ENCODE peak calls at places on chromosomes 2 and 18, in five cellular contexts. P is stomach; W is effector memory CD4-positive, alpha-beta T cell; X is right cardiac atrium; E is Panc1. A is an unnamed sample. For H3K4me1, the result is how much of the 10 kb centered on the place peaks cover.

GRCh38 chr2:241064008-241064801 is 37.9 kb downstream of the MTERF4 start:
- DNase-seq in X (peak), P (peak), W (no peak), E (no peak), A (peak)

GRCh38 chr18:45464619-45465018 is 150.7 kb upstream of the SLC14A2 start:
- DNase-seq in P (no peak), E (no peak), W (no peak), X (peak), A (no peak)

GRCh38 chr2:230930928-230931555 is 6.0 kb upstream of the GPR55 start:
- DNase-seq in E (no peak), P (peak), W (no peak), X (no peak), A (no peak)

GRCh38 chr2:61029533-61029932 is 11.5 kb upstream of the PUS10 start:
- DNase-seq in P (no peak), E (no peak), W (no peak), X (no peak), A (no peak)

GRCh38 chr2:171669121-171669520 is 18.1 kb upstream of the DYNC1I2 start:
- DNase-seq in P (no peak), W (no peak), X (no peak), E (no peak), A (no peak)

GRCh38 chr18:68448736-68449135 is 266.2 kb downstream of the TMX3 start:
- DNase-seq in P (no peak), W (no peak), X (no peak), E (no peak), A (no peak)

GRCh38 chr18:13313006-13313661 is 94.6 kb downstream of the LDLRAD4 start:
- DNase-seq in E (no peak), P (peak), X (no peak), W (no peak), A (peak)

GRCh38 chr2:182020319-182021055 is 34.8 kb downstream of the PPP1R1C start:
- DNase-seq in E (no peak), X (no peak), P (no peak), W (no peak), A (no peak)

GRCh38 chr2:3294066-3294465 is 83.6 kb downstream of the EIPR1 start:
- DNase-seq in X (no peak), P (peak), W (no peak), E (no peak), A (no peak)

DNA sequence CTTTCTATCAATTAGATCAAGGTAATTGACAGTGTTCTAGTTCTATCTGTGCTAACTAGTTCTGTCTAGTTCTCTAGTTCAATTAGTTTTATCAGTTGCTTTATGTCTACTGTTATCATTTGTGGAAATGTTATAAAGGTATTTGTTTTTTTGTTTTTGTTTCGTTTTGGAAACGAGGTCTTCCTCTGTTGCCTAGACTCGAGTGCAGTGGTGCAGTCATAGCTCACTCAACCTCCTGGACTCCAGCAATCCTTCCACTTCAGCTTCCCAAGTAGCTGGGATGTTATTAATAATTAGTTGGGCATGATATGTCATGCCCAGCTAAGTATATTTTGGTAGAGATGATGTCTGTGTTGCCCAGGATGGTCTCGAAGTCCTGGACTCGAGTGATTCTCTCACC is 1682.8 kb upstream of the LRRTM1 start:
- DNase-seq in E (no peak), W (no peak), P (no peak), X (no peak), A (no peak)
- H3K27ac ChIP-seq in E (no peak), W (no peak), P (no peak), X (no peak), A (no peak)

DNA sequence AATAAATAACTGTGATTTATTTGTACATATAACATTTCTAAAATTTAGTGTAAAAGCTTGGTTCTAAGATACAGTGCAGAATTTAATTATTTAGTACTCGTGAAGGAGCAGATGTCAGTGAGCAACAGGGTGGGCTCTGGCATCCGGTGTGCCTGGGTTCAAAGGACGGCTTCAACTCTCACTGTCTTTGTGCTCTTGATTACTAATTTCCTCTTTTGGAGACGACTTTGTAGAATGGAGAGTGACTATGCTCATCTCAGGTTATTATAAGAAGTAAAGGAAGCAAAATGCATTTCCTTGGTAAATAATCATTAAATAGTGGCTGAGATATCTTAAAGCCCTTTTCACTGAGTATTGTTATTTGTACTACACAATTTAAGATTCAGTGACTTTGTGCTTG is 271.7 kb downstream of the ASXL3 start:
- DNase-seq in P (no peak), X (no peak), E (no peak), W (no peak), A (no peak)
- H3K4me1 ChIP-seq in P (under half), X (under half), E (under half), W (under half), A (under half)

GRCh38 chr2:32901313-32901712 is 45.4 kb upstream of the LTBP1 start:
- DNase-seq in X (no peak), E (no peak), W (no peak), P (no peak), A (no peak)

GRCh38 chr2:32904711-32905110 is 42.0 kb upstream of the LTBP1 start:
- DNase-seq in P (no peak), X (no peak), E (no peak), W (no peak), A (no peak)

GRCh38 chr2:32902986-32903385 is 43.8 kb upstream of the LTBP1 start:
- DNase-seq in E (no peak), W (no peak), X (no peak), P (no peak), A (no peak)

GRCh38 chr2:32902174-32902573 is 44.6 kb upstream of the LTBP1 start:
- DNase-seq in E (no peak), P (no peak), W (no peak), X (no peak), A (no peak)

DNA sequence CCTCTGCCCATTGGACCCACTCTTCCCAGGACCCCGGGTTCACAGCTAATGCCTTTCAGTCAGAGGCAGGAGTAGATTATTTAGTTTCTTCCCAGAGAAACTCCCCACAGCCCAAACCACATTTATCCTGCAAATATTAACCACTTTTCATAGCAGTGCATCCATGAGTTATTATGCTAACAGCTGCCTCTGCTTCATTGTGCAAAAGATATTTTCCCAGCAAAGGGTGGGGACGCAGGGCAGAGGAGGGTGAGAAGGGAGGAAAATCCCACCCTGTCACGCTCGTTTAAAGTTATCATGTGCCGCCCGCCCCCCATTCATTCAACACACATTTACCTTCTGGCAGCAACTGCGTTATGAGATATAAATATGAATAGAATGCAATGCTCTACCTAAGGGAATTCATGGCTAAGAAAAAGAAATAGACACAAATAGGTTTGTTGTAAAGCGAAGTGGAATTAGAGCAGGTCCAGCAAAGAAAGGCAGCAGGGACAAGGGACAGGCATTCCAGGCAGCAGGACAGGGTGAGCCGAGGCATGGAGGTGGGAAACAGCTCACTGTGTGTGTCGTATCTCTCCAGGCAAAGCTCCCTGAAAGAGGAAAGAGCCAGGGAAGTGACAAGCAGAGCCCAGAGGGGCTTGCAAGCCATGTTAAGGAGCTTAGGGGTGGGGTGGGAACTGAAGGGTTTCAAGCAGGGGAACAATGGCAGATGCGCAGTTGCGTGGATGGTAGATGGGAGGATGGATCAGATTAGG is 46.3 kb upstream of the LTBP1 start:
- DNase-seq in W (no peak), E (no peak), P (no peak), X (no peak), A (no peak)
- H3K4me3 ChIP-seq in W (no peak), E (no peak), P (no peak), X (no peak), A (no peak)

GRCh38 chr2:12389354-12390045 is 327.2 kb upstream of the TRIB2 start:
- DNase-seq in W (no peak), X (no peak), E (no peak), P (no peak), A (no peak)
- H3K27ac ChIP-seq in W (no peak), X (no peak), E (no peak), P (no peak), A (no peak)

GRCh38 chr18:57433492-57434176 is 1.5 kb upstream of the ONECUT2 start:
- DNase-seq in P (no peak), W (no peak), X (no peak), E (no peak), A (no peak)

GRCh38 chr18:57432118-57432517 is 3.1 kb upstream of the ONECUT2 start:
- DNase-seq in W (no peak), P (no peak), X (no peak), E (no peak), A (no peak)

GRCh38 chr18:57434177-57434535 is 1.0 kb upstream of the ONECUT2 start:
- DNase-seq in W (no peak), E (no peak), X (no peak), P (no peak), A (no peak)

GRCh38 chr18:57431512-57432080 is 3.6 kb upstream of the ONECUT2 start:
- DNase-seq in P (no peak), X (no peak), E (no peak), W (no peak), A (no peak)

DNA sequence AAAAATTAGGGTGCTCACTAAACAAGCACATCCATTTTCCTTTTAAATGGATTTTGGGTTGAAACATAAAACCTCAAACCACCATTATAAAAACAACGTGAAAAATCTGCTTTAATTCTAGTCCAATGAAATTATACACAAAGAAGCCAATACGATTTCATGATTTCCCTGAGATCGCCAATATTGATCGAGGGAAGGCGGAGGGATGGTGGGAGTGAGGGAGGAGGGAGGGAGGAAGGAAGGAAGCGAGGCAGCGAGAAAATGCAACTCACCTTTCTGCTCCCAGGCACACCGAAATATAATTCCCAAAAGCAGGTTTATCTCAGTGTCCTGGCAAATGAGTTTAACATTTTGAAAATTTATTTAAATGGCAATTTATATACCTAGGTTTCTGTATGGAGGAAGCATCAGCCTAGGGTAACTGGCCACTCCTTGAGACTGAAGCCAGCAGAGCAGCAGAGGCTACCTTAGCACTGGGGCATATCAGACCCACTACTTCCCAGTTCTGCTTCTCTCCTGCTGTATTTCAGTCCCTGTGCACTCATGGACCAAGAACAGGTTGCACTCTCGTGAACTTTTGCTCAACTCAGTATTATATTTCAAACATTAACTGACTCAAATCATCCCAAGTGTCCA is 2.3 kb upstream of the ONECUT2 start:
- DNase-seq in P (no peak), W (no peak), E (no peak), X (no peak), A (no peak)
- H3K4me1 ChIP-seq in P (half or more), W (under half), E (under half), X (under half), A (under half)

GRCh38 chr2:25275575-25275965 is 66.2 kb downstream of the DNMT3A start:
- DNase-seq in E (no peak), W (no peak), P (no peak), X (no peak), A (no peak)

GRCh38 chr2:25279091-25279651 is 62.6 kb downstream of the DNMT3A start:
- DNase-seq in E (no peak), P (peak), W (no peak), X (peak), A (no peak)

GRCh38 chr2:25273985-25274550 is 67.7 kb downstream of the DNMT3A start:
- DNase-seq in P (no peak), W (no peak), E (no peak), X (no peak), A (no peak)

GRCh38 chr2:25274868-25275574 is 66.7 kb downstream of the DNMT3A start:
- DNase-seq in X (peak), P (no peak), W (peak), E (no peak), A (no peak)

GRCh38 chr2:25276569-25277465 is 64.9 kb downstream of the DNMT3A start:
- DNase-seq in E (no peak), W (peak), X (peak), P (peak), A (peak)
- H3K4me3 ChIP-seq in E (no peak), W (peak), X (peak), P (peak), A (peak)

GRCh38 chr2:127671557-127672302 is 3.6 kb downstream of the LIMS2 start:
- DNase-seq in X (peak), P (peak), W (no peak), E (no peak), A (no peak)
- H3K27ac ChIP-seq in X (peak), P (peak), W (no peak), E (no peak), A (no peak)

GRCh38 chr2:120783371-120783791 is 47.7 kb downstream of the GLI2 start:
- DNase-seq in X (peak), E (no peak), W (no peak), P (peak), A (no peak)
- H3K4me1 ChIP-seq in X (under half), E (under half), W (under half), P (under half), A (under half)

GRCh38 chr2:21895200-21895599 is 771.4 kb downstream of the TDRD15 start:
- DNase-seq in E (no peak), X (no peak), W (no peak), P (no peak), A (no peak)
- H3K4me3 ChIP-seq in E (no peak), X (no peak), W (no peak), P (no peak), A (no peak)

GRCh38 chr2:215019521-215020145 is 118.8 kb downstream of the ABCA12 start:
- DNase-seq in W (no peak), E (no peak), P (no peak), X (no peak), A (no peak)
- H3K27ac ChIP-seq in W (no peak), E (no peak), P (no peak), X (no peak), A (no peak)

A was measured in CD4-positive, alpha-beta memory T cell.